ENCODE peak calls at places on chromosomes 5 and 9, in eight cellular contexts. Z, E, O, C, G, T, Q and B are unnamed samples.

GRCh38 chr5:177447611-177448243 is 1.1 kb downstream of the PRR7 start:
- DNase-seq in O (no peak), C (peak), T (peak), G (peak), Q (peak), Z (peak), E (peak), B (peak)

GRCh38 chr9:135665795-135666189 is 2.7 kb downstream of the LCN9 start:
- DNase-seq in O (no peak), T (no peak), E (no peak), C (no peak), Z (no peak), Q (no peak), G (no peak), B (no peak)

GRCh38 chr9:124747065-124747464 is 24.0 kb downstream of the NR6A1 start:
- DNase-seq in C (no peak), E (no peak), O (no peak), Z (no peak), Q (no peak), G (no peak), T (no peak), B (no peak)

GRCh38 chr5:95664204-95664786 is 17.7 kb downstream of the RFESD start:
- DNase-seq in O (no peak), Q (peak), E (peak), G (peak), T (no peak), Z (no peak), C (no peak), B (no peak)

GRCh38 chr9:21672140-21672539 is 130.3 kb upstream of the MTAP start:
- DNase-seq in G (peak), Q (no peak), Z (no peak), T (no peak), C (no peak), E (no peak), O (no peak), B (no peak)

GRCh38 chr9:86865957-86866356 is 81.3 kb downstream of the GAS1 start:
- DNase-seq in T (no peak), Z (no peak), E (no peak), O (no peak), C (no peak), G (no peak), Q (no peak), B (no peak)

GRCh38 chr9:90827181-90827866 is 25.7 kb downstream of the SYK start:
- DNase-seq in G (no peak), O (no peak), Q (no peak), C (no peak), E (no peak), T (no peak), Z (no peak), B (no peak)

GRCh38 chr9:126033318-126033717 is 286.1 kb downstream of the PBX3 start:
- DNase-seq in C (no peak), G (no peak), T (no peak), Z (no peak), O (no peak), Q (no peak), E (no peak), B (no peak)

GRCh38 chr5:111511174-111512025 is 935 bp downstream of the STARD4 start:
- DNase-seq in O (no peak), Q (peak), E (no peak), Z (no peak), G (peak), C (no peak), T (no peak), B (no peak)

GRCh38 chr5:150595466-150596031 is 44.9 kb upstream of the SYNPO start:
- DNase-seq in C (no peak), E (peak), Z (no peak), T (no peak), Q (no peak), O (no peak), G (no peak), B (no peak)

GRCh38 chr5:95963650-95964410 is 2.2 kb upstream of the ELL2 start:
- DNase-seq in T (no peak), C (peak), G (peak), E (peak), O (no peak), Z (no peak), Q (peak), B (no peak)

GRCh38 chr9:7979591-7979990 is 180.0 kb upstream of the DMAC1 start:
- DNase-seq in C (no peak), G (no peak), T (no peak), Z (no peak), E (no peak), O (no peak), Q (no peak), B (no peak)
- H3K4me3 ChIP-seq in C (no peak), G (no peak), T (no peak), Z (no peak), E (no peak), O (no peak), Q (no peak), B (no peak)

DNA sequence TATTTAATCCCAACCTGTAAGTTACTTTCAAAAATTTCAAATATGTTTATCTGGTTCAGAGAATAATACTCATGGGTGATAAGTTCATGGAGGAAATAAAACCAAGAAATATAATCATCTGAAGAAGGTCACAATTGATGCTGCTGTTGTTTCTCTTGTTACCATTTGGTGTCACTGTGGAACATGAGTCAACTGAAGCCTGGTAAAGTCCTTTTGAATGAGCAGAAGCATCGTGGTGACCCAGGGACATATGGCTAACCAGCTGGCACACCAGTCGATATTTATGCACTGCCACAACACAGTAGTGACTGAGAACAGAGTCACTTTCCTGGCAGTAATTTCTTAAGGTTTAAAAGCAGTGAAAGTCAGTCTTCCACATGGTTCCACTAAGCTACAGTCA is 612.9 kb upstream of the TLE4 start:
- DNase-seq in T (no peak), Q (peak), E (no peak), G (peak), O (no peak), C (no peak), Z (no peak), B (no peak)
- TF ChIP-seq CTCF in T (peak), Q (no peak), E (no peak), G (peak), O (no peak), C (peak), Z (no peak), B (no peak)

GRCh38 chr9:121567142-121568100 is 67.8 kb upstream of the GGTA1 start:
- DNase-seq in T (no peak), Q (no peak), C (no peak), G (peak), O (no peak), Z (no peak), E (peak), B (no peak)
- H3K4me3 ChIP-seq in T (no peak), Q (no peak), C (no peak), G (no peak), O (no peak), Z (peak), E (no peak), B (peak)

DNA sequence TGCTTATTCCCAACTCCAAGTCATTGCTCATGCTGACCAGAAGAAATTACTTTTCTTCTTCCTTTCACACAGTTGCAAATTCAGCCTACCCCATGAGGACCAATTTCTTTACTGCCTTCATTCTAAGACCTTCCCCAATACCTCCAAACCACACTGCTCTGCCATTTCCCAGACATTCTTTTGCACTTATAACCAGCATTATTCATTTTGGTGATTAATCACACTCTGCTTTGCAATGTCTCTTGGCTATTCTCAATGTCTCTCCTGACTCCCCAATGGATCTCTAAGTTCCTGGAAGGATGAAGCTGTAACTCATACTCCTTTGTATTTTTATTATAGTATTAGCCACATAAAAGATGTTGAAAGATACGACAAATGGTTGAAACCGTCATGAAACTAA is 105.7 kb upstream of the RANBP3L start:
- DNase-seq in Z (no peak), O (peak), Q (peak), G (no peak), T (no peak), E (no peak), C (no peak), B (no peak)
- TF ChIP-seq CTCF in Z (no peak), O (no peak), Q (no peak), G (no peak), T (no peak), E (no peak), C (no peak), B (no peak)

GRCh38 chr9:127715443-127716337 is at the start of the genes PTRH1 and TTC16:
- DNase-seq in T (peak), C (peak), O (peak), Z (peak), E (peak), G (peak), Q (peak), B (peak)

GRCh38 chr9:127714916-127715442 is 484 bp downstream of the PTRH1 start:
- DNase-seq in G (peak), O (no peak), T (no peak), E (no peak), Z (peak), C (no peak), Q (no peak), B (no peak)

GRCh38 chr9:127714020-127714835 is 1.2 kb downstream of the PTRH1 start:
- DNase-seq in G (no peak), O (no peak), C (no peak), E (no peak), Q (no peak), T (no peak), Z (no peak), B (no peak)

GRCh38 chr9:127717766-127718165 is 1.9 kb downstream of the TTC16 start:
- DNase-seq in G (no peak), O (no peak), C (no peak), E (no peak), T (no peak), Z (peak), Q (no peak), B (no peak)

DNA sequence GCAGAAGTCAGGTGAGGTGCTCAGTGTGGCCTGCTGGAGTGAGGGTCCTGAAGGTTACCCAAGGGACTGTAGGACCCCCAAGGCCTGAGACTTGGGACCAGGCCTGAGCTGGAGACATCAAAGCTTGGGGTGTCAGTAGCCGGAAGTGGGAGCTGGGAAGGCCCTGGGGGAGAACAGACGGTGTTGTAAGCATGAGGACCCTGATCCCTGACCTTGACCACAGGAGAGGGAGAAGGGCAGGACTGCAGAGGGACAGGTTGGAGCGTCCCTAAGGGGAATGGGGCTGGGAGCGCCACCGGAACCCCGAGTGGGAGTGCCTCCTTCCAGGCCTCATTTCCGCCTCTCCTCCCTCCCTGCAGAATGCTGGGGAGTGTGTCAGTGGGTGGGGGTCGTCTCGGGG is 533 bp downstream of the TTC16 start:
- DNase-seq in C (no peak), O (no peak), G (no peak), Z (no peak), Q (no peak), T (no peak), E (no peak), B (no peak)
- H3K4me3 ChIP-seq in C (peak), O (peak), G (peak), Z (peak), Q (no peak), T (peak), E (peak), B (peak)

GRCh38 chr9:98502976-98503325 is 205.8 kb downstream of the GABBR2 start:
- DNase-seq in G (peak), Z (no peak), O (no peak), E (peak), T (no peak), Q (peak), C (peak), B (no peak)

GRCh38 chr9:98503867-98504800 is 204.6 kb downstream of the GABBR2 start:
- DNase-seq in E (no peak), C (no peak), Z (no peak), T (no peak), O (no peak), Q (no peak), G (peak), B (no peak)

GRCh38 chr9:98500337-98500919 is 208.3 kb downstream of the GABBR2 start:
- DNase-seq in C (no peak), G (no peak), Q (no peak), O (no peak), Z (no peak), T (no peak), E (no peak), B (no peak)

GRCh38 chr9:98501776-98502175 is 207.0 kb downstream of the GABBR2 start:
- DNase-seq in C (no peak), Q (no peak), T (no peak), Z (no peak), E (no peak), G (no peak), O (no peak), B (no peak)

DNA sequence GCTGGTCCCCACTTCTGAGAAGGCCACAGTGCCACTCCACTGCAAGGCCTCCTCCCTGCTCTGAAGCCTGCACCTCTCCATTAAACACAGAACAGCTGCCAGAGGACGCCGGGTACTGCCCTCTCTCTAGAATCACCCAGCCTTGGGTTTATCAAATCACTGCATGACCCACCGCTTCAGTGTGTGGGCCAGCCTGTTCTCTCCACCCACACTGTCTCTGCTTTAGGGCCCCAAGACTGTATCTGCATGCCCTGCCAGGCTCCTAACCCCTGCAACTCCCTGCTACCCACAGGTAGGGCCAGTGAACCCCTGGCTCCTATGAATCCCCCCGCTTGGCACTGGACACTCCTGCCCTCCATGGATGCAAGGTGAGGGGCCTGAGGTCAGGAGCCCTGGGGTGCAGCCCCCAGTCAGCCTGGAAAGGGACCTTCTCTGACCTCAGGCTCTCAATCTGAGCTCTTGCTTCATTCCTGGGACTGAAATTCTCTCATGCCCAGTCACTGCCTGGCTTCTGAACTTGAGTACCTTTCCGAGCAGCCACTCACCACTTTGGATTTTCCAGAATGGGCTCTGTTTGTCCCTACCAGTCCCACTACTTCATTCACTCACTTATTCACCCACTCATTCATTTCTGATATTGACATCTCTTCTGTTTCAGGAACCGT is 206.3 kb downstream of the GABBR2 start:
- DNase-seq in C (peak), T (no peak), Q (peak), Z (no peak), G (no peak), O (no peak), E (peak), B (no peak)
- TF ChIP-seq CTCF in C (no peak), T (no peak), Q (no peak), Z (no peak), G (no peak), O (no peak), E (no peak), B (no peak)

GRCh38 chr9:19925674-19926503 is 137.1 kb upstream of the SLC24A2 start:
- DNase-seq in Z (peak), E (peak), O (no peak), Q (peak), T (peak), C (peak), G (peak), B (peak)
- H3K4me3 ChIP-seq in Z (peak), E (peak), O (peak), Q (peak), T (peak), C (no peak), G (peak), B (peak)